ENCODE peak calls at places on chromosomes 3 and 15, in five cellular contexts. One of them, this sample, is unnamed.

GRCh38 chr3:31014317-31015040 is 120.0 kb upstream of the GADL1 start:
- DNase-seq in SK-N-SH: no peak
- DNase-seq in HepG2: no peak
- DNase-seq in K562: no peak
- DNase-seq in GM12878: no peak
- DNase-seq in this sample: no peak

GRCh38 chr3:50390523-50391177 is 31.3 kb upstream of the TMEM115 start:
- DNase-seq in SK-N-SH: peak; percentile 90
- DNase-seq in HepG2: no peak
- DNase-seq in K562: peak; percentile 24
- DNase-seq in GM12878: no peak
- DNase-seq in this sample: no peak

GRCh38 chr15:39135989-39136388 is 444.9 kb upstream of the THBS1 start:
- DNase-seq in SK-N-SH: no peak
- DNase-seq in HepG2: no peak
- DNase-seq in K562: no peak
- DNase-seq in GM12878: no peak
- DNase-seq in this sample: no peak

GRCh38 chr3:124592658-124593441 is 137.4 kb upstream of the UMPS start:
- DNase-seq in SK-N-SH: no peak
- DNase-seq in HepG2: no peak
- DNase-seq in K562: no peak
- DNase-seq in GM12878: peak; percentile 70
- DNase-seq in this sample: no peak

GRCh38 chr3:189635385-189635784 is 4.2 kb downstream of the TP63 start:
- DNase-seq in SK-N-SH: no peak
- DNase-seq in HepG2: no peak
- DNase-seq in K562: no peak
- DNase-seq in GM12878: no peak
- DNase-seq in this sample: no peak

GRCh38 chr15:74320358-74321247 is 46.8 kb downstream of the CYP11A1 start:
- DNase-seq in SK-N-SH: peak; percentile 76
- DNase-seq in HepG2: peak; percentile 43
- DNase-seq in K562: peak; percentile 78
- DNase-seq in GM12878: no peak
- DNase-seq in this sample: peak; percentile 63

GRCh38 chr3:188358787-188359493 is 205.0 kb downstream of the LPP start:
- DNase-seq in SK-N-SH: no peak
- DNase-seq in HepG2: no peak
- DNase-seq in K562: no peak
- DNase-seq in GM12878: no peak
- DNase-seq in this sample: no peak

GRCh38 chr3:50876947-50877346 is 202.2 kb downstream of the DOCK3 start:
- DNase-seq in SK-N-SH: no peak
- DNase-seq in HepG2: no peak
- DNase-seq in K562: no peak
- DNase-seq in GM12878: no peak
- DNase-seq in this sample: no peak

GRCh38 chr3:175399156-175399840 is 540.2 kb downstream of the NAALADL2 start:
- DNase-seq in SK-N-SH: no peak
- DNase-seq in HepG2: no peak
- DNase-seq in K562: no peak
- DNase-seq in GM12878: no peak
- DNase-seq in this sample: no peak

GRCh38 chr3:47678446-47679338 is 100.0 kb upstream of the CSPG5 start:
- DNase-seq in SK-N-SH: no peak
- DNase-seq in HepG2: no peak
- DNase-seq in K562: no peak
- DNase-seq in GM12878: no peak
- DNase-seq in this sample: no peak

GRCh38 chr3:141877911-141878310 is 1.5 kb downstream of the ATP1B3 start:
- DNase-seq in SK-N-SH: no peak
- DNase-seq in HepG2: no peak
- DNase-seq in K562: no peak
- DNase-seq in GM12878: no peak
- DNase-seq in this sample: no peak

GRCh38 chr15:44782516-44782915 is 46.2 kb downstream of the TRIM69 start:
- DNase-seq in SK-N-SH: no peak
- DNase-seq in HepG2: no peak
- DNase-seq in K562: no peak
- DNase-seq in GM12878: no peak
- DNase-seq in this sample: no peak

GRCh38 chr3:10205461-10206165 is 40.9 kb downstream of the IRAK2 start:
- DNase-seq in SK-N-SH: no peak
- DNase-seq in HepG2: no peak
- DNase-seq in K562: no peak
- DNase-seq in GM12878: no peak
- DNase-seq in this sample: no peak

GRCh38 chr15:41501191-41501917 is 7.7 kb downstream of the ITPKA start:
- DNase-seq in SK-N-SH: peak; percentile 75
- DNase-seq in HepG2: no peak
- DNase-seq in K562: no peak
- DNase-seq in GM12878: no peak
- DNase-seq in this sample: no peak

GRCh38 chr15:58980351-58980939 is 7.0 kb upstream of the RNF111 start:
- DNase-seq in SK-N-SH: peak; percentile 34
- DNase-seq in HepG2: peak; percentile 23
- DNase-seq in K562: no peak
- DNase-seq in GM12878: no peak
- DNase-seq in this sample: no peak

GRCh38 chr15:98767692-98768091 is 119.4 kb downstream of the IGF1R start:
- DNase-seq in SK-N-SH: no peak
- DNase-seq in HepG2: no peak
- DNase-seq in K562: no peak
- DNase-seq in GM12878: no peak
- DNase-seq in this sample: no peak

GRCh38 chr3:113626513-113627371 is 69.7 kb downstream of the USF3 start:
- DNase-seq in SK-N-SH: peak; percentile 73
- DNase-seq in HepG2: peak; percentile 61
- DNase-seq in K562: peak; percentile 36
- DNase-seq in GM12878: no peak
- DNase-seq in this sample: peak; percentile 72

GRCh38 chr3:185730550-185730949 is 94.3 kb downstream of the IGF2BP2 start:
- DNase-seq in SK-N-SH: no peak
- DNase-seq in HepG2: no peak
- DNase-seq in K562: no peak
- DNase-seq in GM12878: no peak
- DNase-seq in this sample: no peak

GRCh38 chr3:14957933-14958332 is 10.6 kb downstream of the NR2C2 start:
- DNase-seq in SK-N-SH: no peak
- DNase-seq in HepG2: no peak
- DNase-seq in K562: no peak
- DNase-seq in GM12878: no peak
- DNase-seq in this sample: no peak

GRCh38 chr3:18900994-18901393 is 247.3 kb upstream of the KCNH8 start:
- DNase-seq in SK-N-SH: no peak
- DNase-seq in HepG2: no peak
- DNase-seq in K562: no peak
- DNase-seq in GM12878: peak; percentile 5
- DNase-seq in this sample: no peak

GRCh38 chr3:68974711-68975110 is 38.8 kb downstream of the EOGT start:
- DNase-seq in SK-N-SH: no peak
- DNase-seq in HepG2: no peak
- DNase-seq in K562: no peak
- DNase-seq in GM12878: no peak
- DNase-seq in this sample: no peak

GRCh38 chr15:95567686-95568085 is 762.8 kb upstream of the NR2F2 start:
- DNase-seq in SK-N-SH: no peak
- DNase-seq in HepG2: no peak
- DNase-seq in K562: no peak
- DNase-seq in GM12878: no peak
- DNase-seq in this sample: no peak
- TF ChIP-seq FOXM1 in SK-N-SH: no peak
- TF ChIP-seq FOXM1 in HepG2: no peak
- TF ChIP-seq FOXM1 in K562: no peak
- TF ChIP-seq FOXM1 in GM12878: no peak
- TF ChIP-seq FOXM1 in this sample: no peak

GRCh38 chr15:89745131-89745530 is 5.9 kb downstream of the MESP1 start:
- DNase-seq in SK-N-SH: no peak
- DNase-seq in HepG2: no peak
- DNase-seq in K562: no peak
- DNase-seq in GM12878: no peak
- DNase-seq in this sample: no peak

GRCh38 chr15:89743011-89743410 is 8.0 kb downstream of the MESP1 start:
- DNase-seq in SK-N-SH: no peak
- DNase-seq in HepG2: no peak
- DNase-seq in K562: no peak
- DNase-seq in GM12878: no peak
- DNase-seq in this sample: no peak

GRCh38 chr15:89735773-89736172 is 15.3 kb downstream of the MESP1 start:
- DNase-seq in SK-N-SH: no peak
- DNase-seq in HepG2: no peak
- DNase-seq in K562: no peak
- DNase-seq in GM12878: no peak
- DNase-seq in this sample: no peak

GRCh38 chr15:89743594-89743993 is 7.5 kb downstream of the MESP1 start:
- DNase-seq in SK-N-SH: no peak
- DNase-seq in HepG2: no peak
- DNase-seq in K562: no peak
- DNase-seq in GM12878: no peak
- DNase-seq in this sample: no peak

DNA sequence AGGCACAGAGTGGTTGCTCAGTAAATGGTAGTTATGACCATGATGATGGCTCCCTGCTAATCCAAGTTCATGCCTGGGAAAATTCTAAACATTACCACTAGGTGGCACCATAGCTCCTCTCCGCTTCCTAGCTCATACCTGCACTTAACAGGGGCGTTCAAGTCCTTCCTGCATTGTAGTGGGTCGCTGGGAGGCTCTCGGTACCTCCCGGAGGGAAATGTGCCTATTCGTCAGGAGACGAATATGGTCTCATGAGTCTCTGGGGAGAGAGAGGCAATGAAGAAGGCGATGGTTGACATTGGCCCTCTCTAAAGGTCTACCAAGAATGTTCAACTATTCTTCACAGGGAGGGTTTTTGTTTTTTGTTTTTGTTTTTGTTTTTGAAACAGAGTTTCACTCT is 10.9 kb downstream of the MESP1 start:
- DNase-seq in SK-N-SH: peak; percentile 84
- DNase-seq in HepG2: peak; percentile 72
- DNase-seq in K562: peak; percentile 77
- DNase-seq in GM12878: peak; percentile 43
- DNase-seq in this sample: peak; percentile 87
- TF ChIP-seq FOXM1 in SK-N-SH: no peak
- TF ChIP-seq FOXM1 in HepG2: no peak
- TF ChIP-seq FOXM1 in K562: no peak
- TF ChIP-seq FOXM1 in GM12878: no peak
- TF ChIP-seq FOXM1 in this sample: no peak

GRCh38 chr3:157257101-157257500 is 97.2 kb upstream of the CCNL1 start:
- DNase-seq in SK-N-SH: no peak
- DNase-seq in HepG2: no peak
- DNase-seq in K562: no peak
- DNase-seq in GM12878: no peak
- DNase-seq in this sample: no peak

GRCh38 chr3:157259825-157260224 is 99.9 kb upstream of the CCNL1 start:
- DNase-seq in SK-N-SH: no peak
- DNase-seq in HepG2: no peak
- DNase-seq in K562: no peak
- DNase-seq in GM12878: no peak
- DNase-seq in this sample: no peak

GRCh38 chr3:157261000-157261399 is 101.1 kb upstream of the CCNL1 start:
- DNase-seq in SK-N-SH: no peak
- DNase-seq in HepG2: no peak
- DNase-seq in K562: no peak
- DNase-seq in GM12878: no peak
- DNase-seq in this sample: no peak

DNA sequence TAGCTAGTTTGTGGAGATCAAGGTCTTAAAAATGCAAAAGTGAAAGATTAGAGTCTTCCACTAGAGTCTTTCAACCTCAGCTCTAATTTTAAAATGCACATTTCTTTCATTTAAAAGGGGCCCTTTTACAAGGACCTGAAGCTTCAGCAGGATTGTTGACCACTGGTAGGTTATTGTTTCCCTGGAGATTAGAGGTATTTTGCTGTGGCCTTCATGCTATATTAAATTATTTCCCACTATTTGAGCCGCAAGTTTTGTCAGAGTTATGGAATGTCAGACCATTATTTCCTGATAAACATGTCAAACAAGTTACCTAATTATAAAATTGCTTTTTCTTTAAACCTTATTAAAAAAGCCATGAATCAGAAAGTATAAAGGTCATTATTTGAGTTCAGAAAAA is 103.1 kb upstream of the CCNL1 start:
- DNase-seq in SK-N-SH: no peak
- DNase-seq in HepG2: no peak
- DNase-seq in K562: no peak
- DNase-seq in GM12878: no peak
- DNase-seq in this sample: no peak
- TF ChIP-seq FOXM1 in SK-N-SH: no peak
- TF ChIP-seq FOXM1 in HepG2: no peak
- TF ChIP-seq FOXM1 in K562: no peak
- TF ChIP-seq FOXM1 in GM12878: no peak
- TF ChIP-seq FOXM1 in this sample: no peak

DNA sequence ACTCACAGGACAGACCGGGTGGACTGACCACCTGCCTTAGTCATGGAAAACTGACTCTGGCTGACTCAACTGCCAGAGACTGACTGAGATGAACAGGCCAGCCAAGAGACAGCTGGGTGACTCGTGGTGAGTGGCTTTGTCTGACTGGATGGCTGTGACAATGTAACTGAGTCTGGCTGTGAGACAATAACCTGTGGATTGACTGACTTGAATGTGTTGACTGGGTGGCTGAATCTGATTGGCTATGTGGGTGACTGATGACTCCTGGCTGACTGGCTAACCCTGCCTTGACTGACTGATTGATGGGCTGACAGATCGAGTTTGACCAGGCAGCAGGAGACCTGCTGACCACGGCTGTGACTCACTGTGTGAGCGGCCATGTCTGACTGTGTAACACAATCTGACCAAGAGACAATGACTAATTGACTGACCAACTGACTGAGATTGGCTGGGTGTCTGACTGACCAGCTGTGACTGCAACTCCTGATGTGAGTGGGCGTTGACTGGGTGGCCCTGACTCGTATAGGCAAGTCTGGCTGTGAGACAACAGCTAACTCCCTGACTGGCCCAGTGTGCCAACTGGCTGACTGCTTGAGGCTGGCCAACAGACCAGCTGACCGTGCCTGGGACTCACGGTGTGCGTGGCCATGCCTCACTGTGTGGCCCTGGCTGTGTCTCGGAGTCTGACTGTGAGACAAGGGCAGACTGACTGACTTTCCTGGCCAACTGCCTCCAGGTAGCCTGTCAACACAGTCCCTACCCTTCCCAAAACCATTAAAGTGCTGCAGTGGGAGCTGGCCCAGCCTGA is 509.1 kb downstream of the SHQ1 start:
- DNase-seq in SK-N-SH: no peak
- DNase-seq in HepG2: peak; percentile 41
- DNase-seq in K562: peak; percentile 82
- DNase-seq in GM12878: peak; percentile 15
- DNase-seq in this sample: no peak
- TF ChIP-seq FOXM1 in SK-N-SH: no peak
- TF ChIP-seq FOXM1 in HepG2: no peak
- TF ChIP-seq FOXM1 in K562: no peak
- TF ChIP-seq FOXM1 in GM12878: no peak
- TF ChIP-seq FOXM1 in this sample: no peak

GRCh38 chr3:83426311-83426710 is 1532.5 kb upstream of the CADM2 start:
- DNase-seq in SK-N-SH: no peak
- DNase-seq in HepG2: peak; percentile 1
- DNase-seq in K562: no peak
- DNase-seq in GM12878: no peak
- DNase-seq in this sample: no peak
- TF ChIP-seq FOXM1 in SK-N-SH: no peak
- TF ChIP-seq FOXM1 in HepG2: no peak
- TF ChIP-seq FOXM1 in K562: no peak
- TF ChIP-seq FOXM1 in GM12878: no peak
- TF ChIP-seq FOXM1 in this sample: no peak

GRCh38 chr3:75294124-75294523 is 370.0 kb upstream of the FRG2C start:
- DNase-seq in SK-N-SH: peak; percentile 78
- DNase-seq in HepG2: peak; percentile 2
- DNase-seq in K562: peak; percentile 14
- DNase-seq in GM12878: no peak
- DNase-seq in this sample: peak; percentile 47
- TF ChIP-seq FOXM1 in SK-N-SH: no peak
- TF ChIP-seq FOXM1 in HepG2: no peak
- TF ChIP-seq FOXM1 in K562: no peak
- TF ChIP-seq FOXM1 in GM12878: no peak
- TF ChIP-seq FOXM1 in this sample: no peak